ENCODE peak calls at places on chromosomes 13 and 19, in eight cellular contexts. One of them, this sample, is unnamed.

GRCh38 chr19:13234518-13234917 is 84.3 kb downstream of the IER2 start:
- DNase-seq in adrenal gland: peak
- DNase-seq in ovary: peak
- DNase-seq in A673: peak
- DNase-seq in body of pancreas: peak
- DNase-seq in tibial artery: peak
- DNase-seq in heart left ventricle: no peak
- DNase-seq in cardiac muscle cell: peak
- DNase-seq in this sample: peak

GRCh38 chr19:35899547-35900214 is 659 bp downstream of the NFKBID start:
- DNase-seq in A673: peak
- DNase-seq in ovary: peak
- DNase-seq in cardiac muscle cell: peak
- DNase-seq in tibial artery: peak
- DNase-seq in body of pancreas: peak
- DNase-seq in heart left ventricle: peak
- DNase-seq in adrenal gland: peak
- DNase-seq in this sample: peak

GRCh38 chr13:21116141-21116540 is 54.8 kb upstream of the LATS2 start:
- DNase-seq in tibial artery: no peak
- DNase-seq in cardiac muscle cell: no peak
- DNase-seq in A673: no peak
- DNase-seq in body of pancreas: no peak
- DNase-seq in heart left ventricle: no peak
- DNase-seq in adrenal gland: no peak
- DNase-seq in ovary: no peak
- DNase-seq in this sample: no peak

GRCh38 chr13:50589139-50589538 is 254.4 kb downstream of the DLEU7 start:
- DNase-seq in A673: no peak
- DNase-seq in cardiac muscle cell: no peak
- DNase-seq in adrenal gland: no peak
- DNase-seq in heart left ventricle: no peak
- DNase-seq in body of pancreas: no peak
- DNase-seq in ovary: no peak
- DNase-seq in tibial artery: no peak
- DNase-seq in this sample: no peak

GRCh38 chr19:51272183-51272817 is 21.4 kb downstream of the SIGLECL1 start:
- DNase-seq in ovary: no peak
- DNase-seq in adrenal gland: no peak
- DNase-seq in tibial artery: no peak
- DNase-seq in heart left ventricle: no peak
- DNase-seq in cardiac muscle cell: no peak
- DNase-seq in body of pancreas: no peak
- DNase-seq in A673: peak
- DNase-seq in this sample: peak

GRCh38 chr19:14004619-14005380 is 1.3 kb downstream of the RFX1 start:
- DNase-seq in adrenal gland: peak
- DNase-seq in body of pancreas: peak
- DNase-seq in heart left ventricle: peak
- DNase-seq in tibial artery: peak
- DNase-seq in cardiac muscle cell: no peak
- DNase-seq in ovary: no peak
- DNase-seq in A673: no peak
- DNase-seq in this sample: peak

GRCh38 chr19:53545271-53546065 is 7.5 kb downstream of the ZNF331 start:
- DNase-seq in heart left ventricle: no peak
- DNase-seq in body of pancreas: no peak
- DNase-seq in A673: no peak
- DNase-seq in cardiac muscle cell: no peak
- DNase-seq in adrenal gland: no peak
- DNase-seq in ovary: no peak
- DNase-seq in tibial artery: no peak
- DNase-seq in this sample: peak

GRCh38 chr19:16698914-16699313 is 20.7 kb upstream of the NWD1 start:
- DNase-seq in adrenal gland: no peak
- DNase-seq in body of pancreas: no peak
- DNase-seq in heart left ventricle: peak
- DNase-seq in tibial artery: peak
- DNase-seq in A673: no peak
- DNase-seq in ovary: peak
- DNase-seq in cardiac muscle cell: no peak
- DNase-seq in this sample: no peak

GRCh38 chr13:112320303-112320702 is 55.9 kb upstream of the SPACA7 start:
- DNase-seq in body of pancreas: no peak
- DNase-seq in cardiac muscle cell: no peak
- DNase-seq in heart left ventricle: no peak
- DNase-seq in ovary: no peak
- DNase-seq in tibial artery: no peak
- DNase-seq in adrenal gland: no peak
- DNase-seq in A673: no peak
- DNase-seq in this sample: no peak

GRCh38 chr19:52621376-52621775 is 16.8 kb downstream of the ZNF83 start:
- DNase-seq in body of pancreas: no peak
- DNase-seq in A673: no peak
- DNase-seq in tibial artery: no peak
- DNase-seq in heart left ventricle: no peak
- DNase-seq in ovary: no peak
- DNase-seq in adrenal gland: no peak
- DNase-seq in cardiac muscle cell: no peak
- DNase-seq in this sample: no peak

GRCh38 chr13:28392896-28393295 is 102.0 kb downstream of the FLT1 start:
- DNase-seq in heart left ventricle: no peak
- DNase-seq in A673: no peak
- DNase-seq in ovary: no peak
- DNase-seq in cardiac muscle cell: no peak
- DNase-seq in body of pancreas: no peak
- DNase-seq in adrenal gland: no peak
- DNase-seq in tibial artery: no peak
- DNase-seq in this sample: no peak

GRCh38 chr13:81539643-81540150 is 1198.8 kb upstream of the SPRY2 start:
- DNase-seq in adrenal gland: no peak
- DNase-seq in A673: no peak
- DNase-seq in tibial artery: no peak
- DNase-seq in ovary: no peak
- DNase-seq in cardiac muscle cell: no peak
- DNase-seq in heart left ventricle: no peak
- DNase-seq in body of pancreas: no peak
- DNase-seq in this sample: no peak

DNA sequence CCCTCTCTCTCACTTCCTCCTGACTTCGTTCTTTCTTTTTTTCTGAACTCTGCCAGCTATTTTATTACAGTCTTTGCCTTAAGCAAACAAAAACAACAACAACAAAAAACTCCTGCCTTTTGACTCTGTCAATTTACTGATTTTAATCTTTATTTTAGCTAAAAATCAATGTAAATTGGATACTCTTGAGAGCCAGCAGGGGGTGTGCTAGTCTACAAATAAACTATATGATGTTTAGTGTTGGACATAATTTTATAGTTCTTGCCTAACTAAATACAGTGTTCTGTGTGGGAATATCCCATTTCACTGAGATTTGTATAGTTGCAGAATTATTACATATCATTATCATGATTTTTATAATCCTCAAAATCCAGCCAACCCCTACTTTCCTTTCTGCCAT is 1199.9 kb upstream of the SPRY2 start:
- DNase-seq in A673: peak
- DNase-seq in cardiac muscle cell: peak
- DNase-seq in tibial artery: no peak
- DNase-seq in body of pancreas: no peak
- DNase-seq in ovary: no peak
- DNase-seq in heart left ventricle: no peak
- DNase-seq in adrenal gland: no peak
- DNase-seq in this sample: no peak
- TF ChIP-seq CTCF in A673: peak
- TF ChIP-seq CTCF in cardiac muscle cell: no peak
- TF ChIP-seq CTCF in tibial artery: no peak
- TF ChIP-seq CTCF in body of pancreas: peak
- TF ChIP-seq CTCF in ovary: no peak
- TF ChIP-seq CTCF in heart left ventricle: no peak
- TF ChIP-seq CTCF in adrenal gland: no peak
- TF ChIP-seq CTCF in this sample: no peak

DNA sequence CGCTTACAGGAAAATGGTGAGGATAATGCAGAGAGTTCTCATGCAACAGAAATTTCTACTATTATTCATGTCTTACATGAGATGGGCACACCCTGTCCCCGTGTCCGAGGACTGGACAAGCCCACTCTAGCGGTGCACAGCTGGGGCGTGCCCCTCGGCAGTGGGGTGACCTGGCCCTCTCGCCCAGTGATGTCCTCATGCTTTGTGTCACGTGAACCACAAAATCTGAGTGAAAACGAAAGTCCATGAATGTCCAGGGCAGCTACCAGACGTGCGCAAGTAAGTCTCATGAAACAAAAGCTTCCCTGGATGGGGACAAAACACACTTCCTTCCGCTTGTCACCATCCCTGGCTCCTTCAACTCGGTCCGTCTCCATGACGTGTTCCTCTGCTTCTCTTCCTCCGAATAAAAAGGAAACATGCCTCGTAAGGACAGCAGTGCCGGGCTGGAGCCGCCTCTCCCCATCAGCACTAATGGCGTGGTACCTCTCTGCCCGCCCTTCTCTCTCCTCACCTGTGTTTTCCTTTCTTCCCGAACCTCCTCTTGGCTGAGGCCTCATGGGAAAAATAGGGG is 45.6 kb downstream of the ANKRD10 start:
- DNase-seq in adrenal gland: no peak
- DNase-seq in ovary: no peak
- DNase-seq in tibial artery: no peak
- DNase-seq in body of pancreas: no peak
- DNase-seq in A673: no peak
- DNase-seq in cardiac muscle cell: no peak
- DNase-seq in heart left ventricle: peak
- DNase-seq in this sample: no peak
- H3K4me3 ChIP-seq in adrenal gland: no peak
- H3K4me3 ChIP-seq in ovary: no peak
- H3K4me3 ChIP-seq in tibial artery: peak
- H3K4me3 ChIP-seq in body of pancreas: no peak
- H3K4me3 ChIP-seq in A673: no peak
- H3K4me3 ChIP-seq in cardiac muscle cell: no peak
- H3K4me3 ChIP-seq in heart left ventricle: peak
- H3K4me3 ChIP-seq in this sample: peak

GRCh38 chr13:43263047-43263446 is 239.7 kb downstream of the DNAJC15 start:
- DNase-seq in body of pancreas: no peak
- DNase-seq in tibial artery: no peak
- DNase-seq in adrenal gland: no peak
- DNase-seq in A673: no peak
- DNase-seq in cardiac muscle cell: no peak
- DNase-seq in heart left ventricle: no peak
- DNase-seq in ovary: no peak
- DNase-seq in this sample: no peak

GRCh38 chr13:43258771-43259170 is 235.4 kb downstream of the DNAJC15 start:
- DNase-seq in heart left ventricle: no peak
- DNase-seq in A673: no peak
- DNase-seq in cardiac muscle cell: no peak
- DNase-seq in adrenal gland: no peak
- DNase-seq in body of pancreas: no peak
- DNase-seq in tibial artery: no peak
- DNase-seq in ovary: no peak
- DNase-seq in this sample: no peak

GRCh38 chr13:43264460-43264859 is 241.1 kb downstream of the DNAJC15 start:
- DNase-seq in adrenal gland: no peak
- DNase-seq in heart left ventricle: no peak
- DNase-seq in ovary: no peak
- DNase-seq in tibial artery: no peak
- DNase-seq in A673: no peak
- DNase-seq in body of pancreas: no peak
- DNase-seq in cardiac muscle cell: no peak
- DNase-seq in this sample: no peak

GRCh38 chr13:43257765-43258164 is 234.4 kb downstream of the DNAJC15 start:
- DNase-seq in body of pancreas: no peak
- DNase-seq in tibial artery: no peak
- DNase-seq in ovary: no peak
- DNase-seq in adrenal gland: no peak
- DNase-seq in cardiac muscle cell: no peak
- DNase-seq in heart left ventricle: no peak
- DNase-seq in A673: no peak
- DNase-seq in this sample: no peak

GRCh38 chr13:43261018-43261417 is 237.6 kb downstream of the DNAJC15 start:
- DNase-seq in adrenal gland: no peak
- DNase-seq in body of pancreas: no peak
- DNase-seq in cardiac muscle cell: no peak
- DNase-seq in ovary: no peak
- DNase-seq in A673: peak
- DNase-seq in heart left ventricle: no peak
- DNase-seq in tibial artery: no peak
- DNase-seq in this sample: no peak
- H3K27ac ChIP-seq in adrenal gland: no peak
- H3K27ac ChIP-seq in body of pancreas: no peak
- H3K27ac ChIP-seq in cardiac muscle cell: no peak
- H3K27ac ChIP-seq in ovary: no peak
- H3K27ac ChIP-seq in A673: no peak
- H3K27ac ChIP-seq in heart left ventricle: no peak
- H3K27ac ChIP-seq in tibial artery: no peak
- H3K27ac ChIP-seq in this sample: no peak

DNA sequence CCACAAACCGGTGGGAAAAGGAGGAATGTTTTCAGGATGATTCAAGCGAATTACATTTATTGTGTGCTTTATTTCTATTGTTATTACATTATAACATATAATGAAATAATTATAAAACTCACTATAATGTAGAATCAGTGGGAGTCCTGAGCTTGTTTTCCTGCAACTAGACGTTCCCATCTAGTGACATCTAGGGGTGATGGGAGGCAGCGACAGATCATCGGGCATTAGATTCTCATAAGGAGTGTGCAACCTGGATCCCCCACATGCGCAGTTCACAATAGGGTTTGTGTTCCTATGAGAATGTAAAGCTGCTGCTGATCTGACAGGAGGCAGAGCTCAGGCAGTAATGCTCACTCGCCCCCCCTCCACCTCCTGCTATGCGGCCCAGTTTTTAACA is 54.5 kb downstream of the SPTBN4 start:
- DNase-seq in A673: peak
- DNase-seq in body of pancreas: no peak
- DNase-seq in tibial artery: no peak
- DNase-seq in ovary: no peak
- DNase-seq in adrenal gland: no peak
- DNase-seq in cardiac muscle cell: no peak
- DNase-seq in heart left ventricle: no peak
- DNase-seq in this sample: no peak
- TF ChIP-seq CTCF in A673: peak
- TF ChIP-seq CTCF in body of pancreas: no peak
- TF ChIP-seq CTCF in tibial artery: no peak
- TF ChIP-seq CTCF in ovary: no peak
- TF ChIP-seq CTCF in adrenal gland: no peak
- TF ChIP-seq CTCF in cardiac muscle cell: peak
- TF ChIP-seq CTCF in heart left ventricle: no peak
- TF ChIP-seq CTCF in this sample: peak

DNA sequence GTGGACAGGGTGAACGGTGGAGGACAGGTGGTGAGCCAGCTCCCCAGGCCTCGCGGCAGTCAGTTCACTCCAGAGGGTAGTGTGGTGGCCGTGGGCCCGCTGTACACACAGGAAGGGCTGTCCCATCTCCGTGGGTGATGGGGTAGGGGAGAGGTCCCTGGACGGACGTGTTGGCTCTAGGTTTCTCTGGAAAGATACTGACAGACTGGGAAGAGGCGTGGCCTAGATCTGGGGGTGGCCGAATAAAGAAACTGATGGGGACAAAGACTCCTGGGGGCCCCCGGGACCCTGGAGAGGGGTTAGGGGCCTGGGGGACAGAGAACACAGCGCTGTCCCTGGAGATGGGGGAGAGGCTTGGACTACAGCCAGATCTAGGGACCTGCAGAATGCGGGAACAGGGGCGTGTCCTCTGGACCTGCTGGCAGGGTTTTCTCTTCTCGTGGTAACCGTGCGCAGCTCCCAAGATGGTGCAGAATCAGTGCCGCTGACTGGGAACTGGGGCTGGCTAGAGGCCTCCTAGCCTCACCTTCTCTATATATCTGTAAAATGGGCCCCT is 4.0 kb upstream of the PRAM1 start:
- DNase-seq in ovary: no peak
- DNase-seq in tibial artery: no peak
- DNase-seq in body of pancreas: peak
- DNase-seq in heart left ventricle: no peak
- DNase-seq in A673: peak
- DNase-seq in adrenal gland: no peak
- DNase-seq in cardiac muscle cell: no peak
- DNase-seq in this sample: no peak
- H3K4me3 ChIP-seq in ovary: peak
- H3K4me3 ChIP-seq in tibial artery: peak
- H3K4me3 ChIP-seq in body of pancreas: no peak
- H3K4me3 ChIP-seq in heart left ventricle: peak
- H3K4me3 ChIP-seq in A673: peak
- H3K4me3 ChIP-seq in adrenal gland: no peak
- H3K4me3 ChIP-seq in cardiac muscle cell: peak
- H3K4me3 ChIP-seq in this sample: peak